ENCODE peak calls at places on chromosome 3, in eight cellular contexts. D is uterus, M is spleen, X is psoas muscle, P is SJSA1, O is neuronal stem cell, Z is vagina, J is trophoblast cell. B is an unnamed sample.

GRCh38 chr3:65126527-65127440 is 439.0 kb upstream of the ADAMTS9 start:
- DNase-seq in D (no peak), M (no peak), X (no peak), P (peak; percentile 36), O (no peak), Z (no peak), J (peak; percentile 1), B (no peak)

GRCh38 chr3:16481570-16481897 is 32.0 kb downstream of the RFTN1 start:
- DNase-seq in D (no peak), M (no peak), X (no peak), P (no peak), O (no peak), Z (no peak), J (no peak), B (no peak)

GRCh38 chr3:126758882-126759281 is 54.8 kb downstream of the CHCHD6 start:
- DNase-seq in D (no peak), M (no peak), X (no peak), P (no peak), O (no peak), Z (peak; percentile 49), J (no peak), B (peak; percentile 70)

GRCh38 chr3:16885948-16886683 is 1.4 kb downstream of the PLCL2 start:
- DNase-seq in D (no peak), M (peak; percentile 77), X (no peak), P (no peak), O (no peak), Z (no peak), J (peak; percentile 29), B (no peak)

GRCh38 chr3:15636028-15636709 is 34.6 kb downstream of the BTD start:
- DNase-seq in D (peak; percentile 33), M (no peak), X (no peak), P (peak; percentile 87), O (no peak), Z (no peak), J (peak; percentile 65), B (peak; percentile 50)

GRCh38 chr3:97713634-97714033 is 50.9 kb upstream of the ARL6 start:
- DNase-seq in D (no peak), M (no peak), X (no peak), P (no peak), O (no peak), Z (no peak), J (no peak), B (no peak)

GRCh38 chr3:23404241-23404640 is 201.1 kb downstream of the UBE2E2 start:
- DNase-seq in D (no peak), M (no peak), X (no peak), P (no peak), O (no peak), Z (no peak), J (peak; percentile 45), B (no peak)

GRCh38 chr3:63661242-63661641 is 8.8 kb downstream of the SNTN start:
- DNase-seq in D (no peak), M (no peak), X (no peak), P (no peak), O (no peak), Z (no peak), J (peak; percentile 34), B (no peak)

GRCh38 chr3:152359385-152360248 is 90.9 kb downstream of the MBNL1 start:
- DNase-seq in D (no peak), M (no peak), X (no peak), P (no peak), O (no peak), Z (no peak), J (peak; percentile 48), B (no peak)

GRCh38 chr3:197578376-197578775 is 22.6 kb upstream of the BDH1 start:
- DNase-seq in D (no peak), M (no peak), X (no peak), P (no peak), O (no peak), Z (no peak), J (no peak), B (no peak)
- H3K27ac ChIP-seq in D (no peak overlapping the region), M (no peak overlapping the region), X (no peak overlapping the region), P (no peak overlapping the region), O (no peak overlapping the region), Z (no peak overlapping the region), J (no peak overlapping the region), B (no peak overlapping the region)

GRCh38 chr3:116083686-116084085 is 361.6 kb downstream of the LSAMP start:
- DNase-seq in D (no peak), M (no peak), X (no peak), P (peak; percentile 7), O (no peak), Z (no peak), J (no peak), B (no peak)
- H3K4me3 ChIP-seq in D (no peak overlapping the region), M (no peak overlapping the region), X (no peak overlapping the region), P (no peak overlapping the region), O (no peak overlapping the region), Z (no peak overlapping the region), J (no peak overlapping the region), B (no peak overlapping the region)

DNA sequence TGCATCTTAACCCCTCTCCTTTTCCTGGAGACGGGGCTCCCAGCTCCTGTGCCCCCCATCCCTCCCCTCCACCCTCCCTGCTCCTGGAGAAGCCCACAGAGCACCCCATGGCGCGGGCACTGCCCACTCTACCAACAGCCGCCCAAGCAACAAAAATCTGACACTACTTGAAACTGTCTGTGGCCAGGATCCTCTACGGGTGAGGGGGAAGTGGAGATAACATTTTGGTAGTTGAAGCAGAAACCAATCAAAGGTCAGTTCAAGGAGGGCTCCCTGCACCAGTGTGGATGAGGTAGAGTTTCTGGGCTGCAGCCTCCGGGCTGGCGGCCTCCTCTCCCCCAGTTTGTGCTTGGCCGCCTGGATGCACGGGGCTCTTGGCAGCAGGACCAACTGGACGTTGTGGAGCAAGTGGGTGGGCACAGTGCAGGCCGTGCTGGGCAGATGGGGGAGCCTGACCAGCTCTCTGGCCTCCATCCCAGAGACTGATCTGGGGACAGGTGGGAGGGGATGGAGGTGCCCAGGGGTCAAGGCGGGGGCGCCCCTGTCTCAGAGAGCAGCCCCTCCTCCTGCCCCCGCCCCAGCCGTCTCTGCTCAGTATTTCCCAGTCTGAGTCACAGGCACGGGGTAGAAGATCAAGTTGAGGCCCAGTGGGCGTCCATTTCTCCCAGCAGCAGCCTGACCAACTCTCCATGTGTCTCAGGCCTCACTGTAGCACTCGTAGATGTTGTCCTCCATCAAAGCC is 12.8 kb downstream of the H1-8 start:
- DNase-seq in D (no peak), M (no peak), X (peak; percentile 45), P (no peak), O (no peak), Z (no peak), J (no peak), B (no peak)
- H3K27ac ChIP-seq in D (no peak overlapping the region), M (no peak overlapping the region), X (no peak overlapping the region), P (no peak overlapping the region), O (no peak overlapping the region), Z (peak overlapping the region; percentile 85), J (no peak overlapping the region), B (no peak overlapping the region)

DNA sequence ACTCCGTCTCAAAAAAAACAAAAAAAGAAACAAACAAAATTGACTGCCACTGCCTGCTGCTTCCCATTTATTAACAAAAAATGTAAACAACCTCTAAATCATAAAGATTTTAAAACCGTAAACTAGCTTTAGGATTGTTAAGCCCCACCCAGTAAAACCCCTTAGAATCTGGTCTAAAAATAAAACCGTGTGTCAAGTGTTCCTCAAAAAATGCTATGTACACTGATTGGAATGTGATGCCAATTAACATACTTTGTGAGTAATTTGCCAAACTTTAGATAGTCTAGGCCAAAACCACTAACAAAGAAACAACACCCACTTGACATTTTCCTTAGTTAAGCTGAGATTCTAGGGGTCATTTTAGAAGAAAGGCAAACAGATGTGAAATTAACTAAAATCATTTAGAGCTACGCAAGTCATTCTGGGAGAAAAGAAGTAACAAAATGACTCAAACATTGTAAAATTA is 5.3 kb downstream of the RAF1 start:
- DNase-seq in D (no peak), M (no peak), X (no peak), P (peak; percentile 69), O (no peak), Z (no peak), J (peak; percentile 49), B (no peak)
- H3K4me3 ChIP-seq in D (no peak overlapping the region), M (no peak overlapping the region), X (peak overlapping the region; percentile 28), P (no peak overlapping the region), O (no peak overlapping the region), Z (no peak overlapping the region), J (no peak overlapping the region), B (no peak overlapping the region)

GRCh38 chr3:99526927-99527326 is 111.5 kb upstream of the COL8A1 start:
- DNase-seq in D (no peak), M (no peak), X (no peak), P (peak; percentile 39), O (no peak), Z (no peak), J (no peak), B (no peak)

GRCh38 chr3:99523446-99523845 is 114.9 kb upstream of the COL8A1 start:
- DNase-seq in D (no peak), M (no peak), X (no peak), P (no peak), O (no peak), Z (no peak), J (no peak), B (no peak)

GRCh38 chr3:99520511-99520910 is 117.9 kb upstream of the COL8A1 start:
- DNase-seq in D (no peak), M (no peak), X (no peak), P (no peak), O (no peak), Z (no peak), J (no peak), B (no peak)

DNA sequence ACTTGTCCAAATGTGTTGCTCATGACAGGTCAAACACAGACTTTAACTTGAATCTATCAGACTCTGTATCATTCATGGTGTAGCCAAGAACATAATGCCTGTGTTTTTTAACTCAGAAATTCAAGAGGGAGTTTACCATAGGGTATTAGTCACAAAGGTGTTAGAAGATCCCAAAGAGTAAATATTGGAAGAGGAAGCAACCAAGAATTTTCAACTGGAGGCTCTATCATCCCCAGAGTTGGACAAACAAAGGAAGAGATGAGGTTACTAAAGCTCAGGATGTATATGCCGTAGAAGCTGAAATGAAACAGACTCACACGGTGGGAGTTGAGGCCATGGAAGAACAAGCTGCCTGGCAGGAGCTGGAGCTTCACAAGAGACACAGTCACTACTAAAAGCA is 116.2 kb upstream of the COL8A1 start:
- DNase-seq in D (no peak), M (no peak), X (no peak), P (no peak), O (no peak), Z (no peak), J (no peak), B (no peak)
- H3K27ac ChIP-seq in D (no peak overlapping the region), M (no peak overlapping the region), X (no peak overlapping the region), P (no peak overlapping the region), O (no peak overlapping the region), Z (no peak overlapping the region), J (no peak overlapping the region), B (no peak overlapping the region)

GRCh38 chr3:113536627-113537101 is 4.3 kb downstream of the SIDT1 start:
- DNase-seq in D (no peak), M (no peak), X (no peak), P (no peak), O (no peak), Z (no peak), J (peak; percentile 29), B (no peak)
- H3K4me3 ChIP-seq in D (no peak overlapping the region), M (no peak overlapping the region), X (no peak overlapping the region), P (no peak overlapping the region), O (no peak overlapping the region), Z (no peak overlapping the region), J (no peak overlapping the region), B (no peak overlapping the region)

B was measured in adrenal gland.